ENCODE peak calls at places on chromosomes 7 and 10, in nine cellular contexts. One of them, this sample, is unnamed.

GRCh38 chr7:11923376-11923922 is 91.5 kb upstream of the THSD7A start:
- DNase-seq in fibroblast of lung: peak; percentile 2
- DNase-seq in GM12878: no peak
- DNase-seq in DND-41: no peak
- DNase-seq in GM23248: no peak
- DNase-seq in adipocyte: no peak
- DNase-seq in neuronal stem cell: no peak
- DNase-seq in astrocyte: no peak
- DNase-seq in neural progenitor cell: no peak
- DNase-seq in this sample: no peak

GRCh38 chr10:27319752-27320561 is 79.4 kb upstream of the ACBD5 start:
- DNase-seq in fibroblast of lung: peak; percentile 52
- DNase-seq in GM12878: no peak
- DNase-seq in DND-41: no peak
- DNase-seq in GM23248: peak; percentile 56
- DNase-seq in adipocyte: peak; percentile 35
- DNase-seq in neuronal stem cell: no peak
- DNase-seq in astrocyte: peak; percentile 45
- DNase-seq in neural progenitor cell: peak; percentile 58
- DNase-seq in this sample: peak; percentile 75

GRCh38 chr10:131735577-131735976 is 165.2 kb upstream of the PPP2R2D start:
- DNase-seq in fibroblast of lung: no peak
- DNase-seq in GM12878: no peak
- DNase-seq in DND-41: no peak
- DNase-seq in GM23248: no peak
- DNase-seq in adipocyte: no peak
- DNase-seq in neuronal stem cell: no peak
- DNase-seq in astrocyte: no peak
- DNase-seq in neural progenitor cell: no peak
- DNase-seq in this sample: no peak

GRCh38 chr10:24727811-24728210 is 4.1 kb upstream of the ARHGAP21 start:
- DNase-seq in fibroblast of lung: no peak
- DNase-seq in GM12878: no peak
- DNase-seq in DND-41: no peak
- DNase-seq in GM23248: peak; percentile 22
- DNase-seq in adipocyte: no peak
- DNase-seq in neuronal stem cell: no peak
- DNase-seq in astrocyte: no peak
- DNase-seq in neural progenitor cell: peak; percentile 65
- DNase-seq in this sample: peak; percentile 78

GRCh38 chr7:111148134-111148533 is 57.2 kb downstream of the LRRN3 start:
- DNase-seq in fibroblast of lung: no peak
- DNase-seq in GM12878: no peak
- DNase-seq in DND-41: no peak
- DNase-seq in GM23248: no peak
- DNase-seq in adipocyte: no peak
- DNase-seq in neuronal stem cell: no peak
- DNase-seq in astrocyte: no peak
- DNase-seq in neural progenitor cell: no peak
- DNase-seq in this sample: no peak

GRCh38 chr10:54749623-54750022 is 51.4 kb downstream of the PCDH15 start:
- DNase-seq in fibroblast of lung: no peak
- DNase-seq in GM12878: no peak
- DNase-seq in DND-41: no peak
- DNase-seq in GM23248: no peak
- DNase-seq in adipocyte: no peak
- DNase-seq in neuronal stem cell: no peak
- DNase-seq in astrocyte: no peak
- DNase-seq in neural progenitor cell: no peak
- DNase-seq in this sample: no peak

GRCh38 chr7:125423444-125424155 is 494.0 kb upstream of the POT1 start:
- DNase-seq in fibroblast of lung: peak; percentile 57
- DNase-seq in GM12878: no peak
- DNase-seq in DND-41: no peak
- DNase-seq in GM23248: no peak
- DNase-seq in adipocyte: no peak
- DNase-seq in neuronal stem cell: no peak
- DNase-seq in astrocyte: peak; percentile 47
- DNase-seq in neural progenitor cell: no peak
- DNase-seq in this sample: no peak

GRCh38 chr10:119406888-119407777 is 135.4 kb downstream of the RGS10 start:
- DNase-seq in fibroblast of lung: no peak
- DNase-seq in GM12878: peak; percentile 12
- DNase-seq in DND-41: no peak
- DNase-seq in GM23248: no peak
- DNase-seq in adipocyte: no peak
- DNase-seq in neuronal stem cell: no peak
- DNase-seq in astrocyte: no peak
- DNase-seq in neural progenitor cell: no peak
- DNase-seq in this sample: no peak

GRCh38 chr10:113022265-113022664 is 72.2 kb downstream of the TCF7L2 start:
- DNase-seq in fibroblast of lung: no peak
- DNase-seq in GM12878: no peak
- DNase-seq in DND-41: no peak
- DNase-seq in GM23248: no peak
- DNase-seq in adipocyte: no peak
- DNase-seq in neuronal stem cell: no peak
- DNase-seq in astrocyte: no peak
- DNase-seq in neural progenitor cell: no peak
- DNase-seq in this sample: no peak

GRCh38 chr10:113023017-113023416 is 73.0 kb downstream of the TCF7L2 start:
- DNase-seq in fibroblast of lung: no peak
- DNase-seq in GM12878: no peak
- DNase-seq in DND-41: no peak
- DNase-seq in GM23248: no peak
- DNase-seq in adipocyte: no peak
- DNase-seq in neuronal stem cell: no peak
- DNase-seq in astrocyte: no peak
- DNase-seq in neural progenitor cell: no peak
- DNase-seq in this sample: no peak

GRCh38 chr10:113020838-113021237 is 70.8 kb downstream of the TCF7L2 start:
- DNase-seq in fibroblast of lung: no peak
- DNase-seq in GM12878: no peak
- DNase-seq in DND-41: no peak
- DNase-seq in GM23248: peak; percentile 33
- DNase-seq in adipocyte: no peak
- DNase-seq in neuronal stem cell: no peak
- DNase-seq in astrocyte: no peak
- DNase-seq in neural progenitor cell: no peak
- DNase-seq in this sample: no peak

GRCh38 chr10:113020425-113020753 is 70.3 kb downstream of the TCF7L2 start:
- DNase-seq in fibroblast of lung: no peak
- DNase-seq in GM12878: no peak
- DNase-seq in DND-41: no peak
- DNase-seq in GM23248: no peak
- DNase-seq in adipocyte: no peak
- DNase-seq in neuronal stem cell: no peak
- DNase-seq in astrocyte: peak; percentile 11
- DNase-seq in neural progenitor cell: no peak
- DNase-seq in this sample: no peak

DNA sequence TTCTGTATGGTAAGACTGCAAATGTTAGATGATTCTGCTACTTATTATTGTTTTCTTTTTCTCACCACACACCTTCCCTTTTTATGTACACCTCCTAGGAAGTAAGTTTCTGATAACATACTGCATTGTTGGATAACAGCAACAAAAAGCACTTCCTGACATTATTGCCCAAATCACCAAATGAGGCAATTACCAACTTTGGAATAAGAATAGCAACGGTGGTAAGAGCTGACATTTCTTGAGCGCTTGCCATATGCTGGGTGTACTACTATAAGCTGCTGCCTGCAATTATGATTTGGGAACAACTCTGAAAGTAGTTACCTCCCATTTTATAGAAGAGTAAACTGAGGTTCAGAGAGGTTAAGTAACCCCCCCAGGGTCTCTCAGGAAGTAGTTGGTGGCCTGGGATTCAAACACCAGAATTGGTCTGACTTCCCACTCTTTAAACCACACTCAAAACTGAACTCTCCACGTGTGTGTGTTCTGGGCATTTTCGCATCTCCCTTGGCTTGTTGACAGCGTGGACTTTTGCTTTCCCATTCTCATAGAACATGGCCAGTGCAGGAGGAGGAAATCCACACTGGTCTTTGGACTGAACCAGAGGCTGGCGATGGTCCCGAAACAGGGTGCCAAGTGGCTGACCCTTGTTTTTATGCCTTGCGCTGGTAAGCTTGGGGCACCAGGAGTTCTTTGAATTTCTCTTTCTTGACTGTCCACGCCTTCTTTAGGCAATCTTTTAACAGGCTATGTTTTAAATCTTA is 71.4 kb downstream of the TCF7L2 start:
- DNase-seq in fibroblast of lung: no peak
- DNase-seq in GM12878: no peak
- DNase-seq in DND-41: no peak
- DNase-seq in GM23248: no peak
- DNase-seq in adipocyte: no peak
- DNase-seq in neuronal stem cell: no peak
- DNase-seq in astrocyte: no peak
- DNase-seq in neural progenitor cell: no peak
- DNase-seq in this sample: no peak
- H3K4me1 ChIP-seq in fibroblast of lung: no peaks in the 10 kb centered on the region
- H3K4me1 ChIP-seq in GM12878: no peaks in the 10 kb centered on the region
- H3K4me1 ChIP-seq in DND-41: peaks cover under 1% of the 10 kb centered on the region
- H3K4me1 ChIP-seq in GM23248: peaks cover 16% of the 10 kb centered on the region
- H3K4me1 ChIP-seq in adipocyte: peaks cover 57% of the 10 kb centered on the region
- H3K4me1 ChIP-seq in neuronal stem cell: peaks cover 23% of the 10 kb centered on the region
- H3K4me1 ChIP-seq in astrocyte: peaks cover 7% of the 10 kb centered on the region
- H3K4me1 ChIP-seq in neural progenitor cell: peaks cover 41% of the 10 kb centered on the region
- H3K4me1 ChIP-seq in this sample: peaks cover 16% of the 10 kb centered on the region

GRCh38 chr10:77385315-77385714 is 252.3 kb downstream of the KCNMA1 start:
- DNase-seq in fibroblast of lung: no peak
- DNase-seq in GM12878: no peak
- DNase-seq in DND-41: no peak
- DNase-seq in GM23248: no peak
- DNase-seq in adipocyte: no peak
- DNase-seq in neuronal stem cell: no peak
- DNase-seq in astrocyte: no peak
- DNase-seq in neural progenitor cell: no peak
- DNase-seq in this sample: no peak

GRCh38 chr10:77380723-77381122 is 256.9 kb downstream of the KCNMA1 start:
- DNase-seq in fibroblast of lung: no peak
- DNase-seq in GM12878: no peak
- DNase-seq in DND-41: no peak
- DNase-seq in GM23248: no peak
- DNase-seq in adipocyte: no peak
- DNase-seq in neuronal stem cell: no peak
- DNase-seq in astrocyte: no peak
- DNase-seq in neural progenitor cell: no peak
- DNase-seq in this sample: no peak

GRCh38 chr10:77383861-77384553 is 253.6 kb downstream of the KCNMA1 start:
- DNase-seq in fibroblast of lung: no peak
- DNase-seq in GM12878: no peak
- DNase-seq in DND-41: no peak
- DNase-seq in GM23248: no peak
- DNase-seq in adipocyte: no peak
- DNase-seq in neuronal stem cell: no peak
- DNase-seq in astrocyte: no peak
- DNase-seq in neural progenitor cell: peak; percentile 53
- DNase-seq in this sample: peak; percentile 26

GRCh38 chr10:77378950-77379349 is 258.7 kb downstream of the KCNMA1 start:
- DNase-seq in fibroblast of lung: no peak
- DNase-seq in GM12878: no peak
- DNase-seq in DND-41: no peak
- DNase-seq in GM23248: no peak
- DNase-seq in adipocyte: no peak
- DNase-seq in neuronal stem cell: no peak
- DNase-seq in astrocyte: no peak
- DNase-seq in neural progenitor cell: no peak
- DNase-seq in this sample: no peak

GRCh38 chr10:77381750-77382149 is 255.9 kb downstream of the KCNMA1 start:
- DNase-seq in fibroblast of lung: no peak
- DNase-seq in GM12878: no peak
- DNase-seq in DND-41: no peak
- DNase-seq in GM23248: no peak
- DNase-seq in adipocyte: no peak
- DNase-seq in neuronal stem cell: no peak
- DNase-seq in astrocyte: no peak
- DNase-seq in neural progenitor cell: no peak
- DNase-seq in this sample: no peak
- H3K9ac ChIP-seq in fibroblast of lung: no peak overlapping the region
- H3K9ac ChIP-seq in GM12878: no peak overlapping the region
- H3K9ac ChIP-seq in DND-41: no peak overlapping the region
- H3K9ac ChIP-seq in GM23248: no peak overlapping the region
- H3K9ac ChIP-seq in adipocyte: no peak overlapping the region
- H3K9ac ChIP-seq in neuronal stem cell: no peak overlapping the region
- H3K9ac ChIP-seq in astrocyte: no peak overlapping the region
- H3K9ac ChIP-seq in neural progenitor cell: no peak overlapping the region
- H3K9ac ChIP-seq in this sample: no peak overlapping the region

DNA sequence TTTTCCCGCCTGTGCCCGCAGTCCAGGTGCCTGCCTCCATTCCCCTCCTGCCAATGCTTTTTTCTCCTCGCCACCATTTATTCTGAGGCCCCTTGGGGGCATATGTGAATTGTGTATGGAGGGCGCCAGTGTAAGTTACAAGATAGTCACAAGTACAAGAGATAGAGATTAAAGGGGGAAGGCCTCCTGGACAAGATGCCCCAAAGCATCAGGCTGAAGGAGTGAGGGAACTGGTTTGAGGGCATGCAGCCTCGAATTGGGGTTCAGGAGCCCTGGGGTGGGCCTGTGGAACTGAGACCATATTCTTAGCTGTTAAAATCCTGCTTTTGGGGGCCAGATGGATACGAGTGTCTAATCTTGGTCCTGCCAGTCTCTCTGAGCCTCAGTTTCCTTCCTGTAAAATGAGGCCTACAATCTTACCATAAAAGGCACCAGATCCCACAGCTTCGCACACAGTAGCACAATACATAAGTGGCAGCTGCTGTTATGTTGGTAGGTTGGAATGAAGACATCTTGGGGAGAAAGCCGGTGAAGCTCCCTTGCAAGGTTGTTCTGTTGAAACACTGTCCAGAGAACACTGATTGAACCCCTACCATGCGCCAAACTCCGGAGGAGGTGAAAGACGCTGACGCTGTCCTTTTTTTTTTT is 545 bp upstream of the COMTD1 start:
- DNase-seq in fibroblast of lung: no peak
- DNase-seq in GM12878: no peak
- DNase-seq in DND-41: no peak
- DNase-seq in GM23248: no peak
- DNase-seq in adipocyte: no peak
- DNase-seq in neuronal stem cell: no peak
- DNase-seq in astrocyte: no peak
- DNase-seq in neural progenitor cell: no peak
- DNase-seq in this sample: no peak
- H3K4me3 ChIP-seq in fibroblast of lung: no peak overlapping the region
- H3K4me3 ChIP-seq in GM12878: no peak overlapping the region
- H3K4me3 ChIP-seq in DND-41: peak overlapping the region; percentile 82
- H3K4me3 ChIP-seq in GM23248: peak overlapping the region; percentile 71
- H3K4me3 ChIP-seq in adipocyte: peak overlapping the region; percentile 83
- H3K4me3 ChIP-seq in neuronal stem cell: no peak overlapping the region
- H3K4me3 ChIP-seq in astrocyte: no peak overlapping the region
- H3K4me3 ChIP-seq in neural progenitor cell: no peak overlapping the region
- H3K4me3 ChIP-seq in this sample: no peak overlapping the region

DNA sequence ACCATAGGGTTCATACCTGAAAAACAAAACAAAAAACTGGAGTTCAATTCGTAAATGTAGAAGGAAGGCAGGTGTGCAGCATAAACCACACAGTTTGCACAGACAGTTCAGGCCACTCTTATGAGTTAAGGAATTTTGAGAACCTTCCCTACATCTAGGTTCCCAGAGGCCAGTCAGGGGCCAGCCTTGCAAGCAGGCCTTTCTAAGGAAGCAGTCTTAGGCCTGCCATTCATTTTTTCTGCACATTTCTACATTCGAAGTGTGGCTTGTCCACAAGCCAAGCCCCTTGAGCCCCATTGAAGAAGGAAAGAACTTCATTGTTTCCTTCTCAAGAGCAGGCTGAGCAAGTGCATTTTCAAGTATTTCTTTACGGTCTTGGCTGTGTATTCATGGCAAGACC is 11.4 kb upstream of the OSBPL3 start:
- DNase-seq in fibroblast of lung: no peak
- DNase-seq in GM12878: no peak
- DNase-seq in DND-41: no peak
- DNase-seq in GM23248: no peak
- DNase-seq in adipocyte: no peak
- DNase-seq in neuronal stem cell: no peak
- DNase-seq in astrocyte: no peak
- DNase-seq in neural progenitor cell: no peak
- DNase-seq in this sample: no peak
- H3K4me1 ChIP-seq in fibroblast of lung: no peaks in the 10 kb centered on the region
- H3K4me1 ChIP-seq in GM12878: no peaks in the 10 kb centered on the region
- H3K4me1 ChIP-seq in DND-41: peaks cover 5% of the 10 kb centered on the region
- H3K4me1 ChIP-seq in GM23248: no peaks in the 10 kb centered on the region
- H3K4me1 ChIP-seq in adipocyte: peaks cover 3% of the 10 kb centered on the region
- H3K4me1 ChIP-seq in neuronal stem cell: no peaks in the 10 kb centered on the region
- H3K4me1 ChIP-seq in astrocyte: no peaks in the 10 kb centered on the region
- H3K4me1 ChIP-seq in neural progenitor cell: no peaks in the 10 kb centered on the region
- H3K4me1 ChIP-seq in this sample: no peaks in the 10 kb centered on the region

This sample was measured in endodermal cell.